ENCODE peak calls at places on chromosomes 2 and 18, in six cellular contexts. One of them, this sample, is unnamed.

GRCh38 chr2:209579236-209579749 is 155.4 kb downstream of the MAP2 start:
- DNase-seq in endothelial cell: peak; percentile 10
- DNase-seq in stomach: no peak
- DNase-seq in omental fat pad: no peak
- DNase-seq in A549: no peak
- DNase-seq in AG09309: no peak
- DNase-seq in this sample: no peak

GRCh38 chr2:41194235-41194634 is 742.3 kb upstream of the SLC8A1 start:
- DNase-seq in endothelial cell: no peak
- DNase-seq in stomach: peak; percentile 25
- DNase-seq in omental fat pad: no peak
- DNase-seq in A549: no peak
- DNase-seq in AG09309: no peak
- DNase-seq in this sample: no peak

GRCh38 chr2:85750509-85751299 is 3.1 kb upstream of the ATOH8 start:
- DNase-seq in endothelial cell: peak; percentile 79
- DNase-seq in stomach: peak; percentile 81
- DNase-seq in omental fat pad: no peak
- DNase-seq in A549: peak; percentile 87
- DNase-seq in AG09309: no peak
- DNase-seq in this sample: no peak

GRCh38 chr2:230939691-230940475 is 14.8 kb upstream of the GPR55 start:
- DNase-seq in endothelial cell: no peak
- DNase-seq in stomach: peak; percentile 14
- DNase-seq in omental fat pad: no peak
- DNase-seq in A549: no peak
- DNase-seq in AG09309: no peak
- DNase-seq in this sample: no peak

GRCh38 chr18:42586603-42587002 is 528.9 kb downstream of the RIT2 start:
- DNase-seq in endothelial cell: no peak
- DNase-seq in stomach: no peak
- DNase-seq in omental fat pad: no peak
- DNase-seq in A549: no peak
- DNase-seq in AG09309: no peak
- DNase-seq in this sample: no peak

GRCh38 chr2:57899898-57900297 is 146.7 kb upstream of the VRK2 start:
- DNase-seq in endothelial cell: no peak
- DNase-seq in stomach: no peak
- DNase-seq in omental fat pad: no peak
- DNase-seq in A549: no peak
- DNase-seq in AG09309: no peak
- DNase-seq in this sample: no peak

GRCh38 chr2:233178994-233179847 is 72.3 kb upstream of the ATG16L1 start:
- DNase-seq in endothelial cell: no peak
- DNase-seq in stomach: no peak
- DNase-seq in omental fat pad: no peak
- DNase-seq in A549: no peak
- DNase-seq in AG09309: no peak
- DNase-seq in this sample: no peak

GRCh38 chr2:170822292-170822884 is 5.7 kb downstream of the GAD1 start:
- DNase-seq in endothelial cell: peak; percentile 57
- DNase-seq in stomach: no peak
- DNase-seq in omental fat pad: no peak
- DNase-seq in A549: no peak
- DNase-seq in AG09309: no peak
- DNase-seq in this sample: no peak

GRCh38 chr18:32372381-32373061 is 98.2 kb downstream of the GAREM1 start:
- DNase-seq in endothelial cell: no peak
- DNase-seq in stomach: peak; percentile 81
- DNase-seq in omental fat pad: no peak
- DNase-seq in A549: peak; percentile 8
- DNase-seq in AG09309: no peak
- DNase-seq in this sample: no peak

GRCh38 chr2:655626-656025 is 21.6 kb downstream of the TMEM18 start:
- DNase-seq in endothelial cell: no peak
- DNase-seq in stomach: no peak
- DNase-seq in omental fat pad: no peak
- DNase-seq in A549: no peak
- DNase-seq in AG09309: no peak
- DNase-seq in this sample: no peak

GRCh38 chr2:169768262-169768995 is 30.2 kb upstream of the SSB start:
- DNase-seq in endothelial cell: no peak
- DNase-seq in stomach: no peak
- DNase-seq in omental fat pad: no peak
- DNase-seq in A549: no peak
- DNase-seq in AG09309: no peak
- DNase-seq in this sample: no peak

GRCh38 chr2:10424916-10425505 is 23.1 kb downstream of the ODC1 start:
- DNase-seq in endothelial cell: no peak
- DNase-seq in stomach: no peak
- DNase-seq in omental fat pad: no peak
- DNase-seq in A549: no peak
- DNase-seq in AG09309: no peak
- DNase-seq in this sample: no peak

GRCh38 chr2:62485780-62486765 is 19.9 kb downstream of the TMEM17 start:
- DNase-seq in endothelial cell: no peak
- DNase-seq in stomach: no peak
- DNase-seq in omental fat pad: no peak
- DNase-seq in A549: no peak
- DNase-seq in AG09309: no peak
- DNase-seq in this sample: no peak

GRCh38 chr2:101173707-101174295 is 22.6 kb upstream of the TBC1D8 start:
- DNase-seq in endothelial cell: no peak
- DNase-seq in stomach: no peak
- DNase-seq in omental fat pad: no peak
- DNase-seq in A549: no peak
- DNase-seq in AG09309: no peak
- DNase-seq in this sample: no peak

GRCh38 chr2:111664451-111664850 is 219.5 kb downstream of the ANAPC1 start:
- DNase-seq in endothelial cell: no peak
- DNase-seq in stomach: no peak
- DNase-seq in omental fat pad: no peak
- DNase-seq in A549: no peak
- DNase-seq in AG09309: no peak
- DNase-seq in this sample: no peak

GRCh38 chr18:74951165-74951760 is 257.7 kb downstream of the PTGR3 start:
- DNase-seq in endothelial cell: no peak
- DNase-seq in stomach: peak; percentile 81
- DNase-seq in omental fat pad: no peak
- DNase-seq in A549: peak; percentile 9
- DNase-seq in AG09309: peak; percentile 59
- DNase-seq in this sample: peak; percentile 91

GRCh38 chr2:235968616-235969324 is 199.4 kb downstream of the GBX2 start:
- DNase-seq in endothelial cell: no peak
- DNase-seq in stomach: no peak
- DNase-seq in omental fat pad: no peak
- DNase-seq in A549: no peak
- DNase-seq in AG09309: no peak
- DNase-seq in this sample: no peak

GRCh38 chr2:217398860-217399259 is 539.0 kb upstream of the TNP1 start:
- DNase-seq in endothelial cell: peak; percentile 31
- DNase-seq in stomach: no peak
- DNase-seq in omental fat pad: no peak
- DNase-seq in A549: no peak
- DNase-seq in AG09309: no peak
- DNase-seq in this sample: no peak

GRCh38 chr2:12918841-12919445 is 202.2 kb downstream of the TRIB2 start:
- DNase-seq in endothelial cell: no peak
- DNase-seq in stomach: peak; percentile 41
- DNase-seq in omental fat pad: peak; percentile 26
- DNase-seq in A549: no peak
- DNase-seq in AG09309: peak; percentile 98
- DNase-seq in this sample: no peak

GRCh38 chr2:226799976-226800940 is 638 bp upstream of the IRS1 start:
- DNase-seq in endothelial cell: no peak
- DNase-seq in stomach: peak; percentile 32
- DNase-seq in omental fat pad: no peak
- DNase-seq in A549: no peak
- DNase-seq in AG09309: no peak
- DNase-seq in this sample: no peak
- TF ChIP-seq CTCF in endothelial cell: peak; percentile 5
- TF ChIP-seq CTCF in stomach: no peak
- TF ChIP-seq CTCF in omental fat pad: no peak
- TF ChIP-seq CTCF in A549: no peak
- TF ChIP-seq CTCF in AG09309: no peak
- TF ChIP-seq CTCF in this sample: peak; percentile 72

DNA sequence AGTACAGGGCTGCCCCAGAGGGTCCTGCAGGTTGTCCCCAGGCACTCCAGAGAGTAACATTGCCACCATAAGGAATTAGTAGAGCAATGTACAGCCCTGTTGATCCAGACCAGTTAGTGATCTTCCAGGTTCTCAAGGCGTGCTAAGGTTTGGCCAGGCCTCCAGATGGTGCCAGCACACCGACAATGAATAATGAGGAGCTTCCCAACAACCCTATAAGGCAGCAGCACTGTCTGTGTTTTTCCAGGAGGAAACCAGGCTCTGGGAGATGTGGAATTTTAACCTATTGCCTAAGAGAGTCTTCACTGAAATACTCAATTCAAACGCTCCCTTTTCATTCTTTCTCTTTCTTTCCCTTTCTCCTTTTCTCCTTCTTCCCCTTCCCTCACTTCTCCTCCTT is 122.1 kb downstream of the MGAT5 start:
- DNase-seq in endothelial cell: no peak
- DNase-seq in stomach: no peak
- DNase-seq in omental fat pad: no peak
- DNase-seq in A549: no peak
- DNase-seq in AG09309: peak; percentile 52
- DNase-seq in this sample: no peak
- TF ChIP-seq CTCF in endothelial cell: no peak
- TF ChIP-seq CTCF in stomach: no peak
- TF ChIP-seq CTCF in omental fat pad: no peak
- TF ChIP-seq CTCF in A549: no peak
- TF ChIP-seq CTCF in AG09309: peak; percentile 49
- TF ChIP-seq CTCF in this sample: peak; percentile 24

GRCh38 chr18:65458871-65459270 is 291.9 kb upstream of the CDH7 start:
- DNase-seq in endothelial cell: no peak
- DNase-seq in stomach: no peak
- DNase-seq in omental fat pad: no peak
- DNase-seq in A549: no peak
- DNase-seq in AG09309: no peak
- DNase-seq in this sample: no peak

DNA sequence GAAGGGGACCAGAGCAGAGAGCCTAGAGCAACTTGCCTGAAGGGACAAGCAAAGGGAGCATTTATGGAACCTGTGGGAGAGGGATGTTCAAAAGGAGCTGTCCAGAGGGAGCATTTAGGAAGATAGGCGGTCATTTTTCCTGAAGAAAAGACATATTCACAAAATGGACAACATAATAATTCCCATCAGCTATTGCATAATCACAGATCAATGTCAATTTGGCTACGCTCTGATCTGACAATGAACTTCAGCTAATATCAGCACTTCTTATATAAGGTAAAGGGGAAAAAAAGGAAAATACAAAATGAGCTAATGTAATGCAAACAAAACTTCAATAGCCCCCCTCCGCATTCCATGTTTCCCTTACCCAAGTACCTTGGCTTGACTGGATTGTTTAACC is 291.1 kb upstream of the CDH7 start:
- DNase-seq in endothelial cell: no peak
- DNase-seq in stomach: no peak
- DNase-seq in omental fat pad: no peak
- DNase-seq in A549: no peak
- DNase-seq in AG09309: no peak
- DNase-seq in this sample: no peak
- TF ChIP-seq CTCF in endothelial cell: no peak
- TF ChIP-seq CTCF in stomach: no peak
- TF ChIP-seq CTCF in omental fat pad: no peak
- TF ChIP-seq CTCF in A549: no peak
- TF ChIP-seq CTCF in AG09309: no peak
- TF ChIP-seq CTCF in this sample: no peak

GRCh38 chr2:150485114-150485870 is 2.2 kb downstream of the RND3 start:
- DNase-seq in endothelial cell: peak; percentile 67
- DNase-seq in stomach: peak; percentile 89
- DNase-seq in omental fat pad: peak; percentile 42
- DNase-seq in A549: peak; percentile 41
- DNase-seq in AG09309: no peak
- DNase-seq in this sample: no peak
- TF ChIP-seq CTCF in endothelial cell: no peak
- TF ChIP-seq CTCF in stomach: no peak
- TF ChIP-seq CTCF in omental fat pad: no peak
- TF ChIP-seq CTCF in A549: peak; percentile 18
- TF ChIP-seq CTCF in AG09309: peak; percentile 9
- TF ChIP-seq CTCF in this sample: peak; percentile 37

GRCh38 chr2:60515751-60516226 is 37.7 kb downstream of the BCL11A start:
- DNase-seq in endothelial cell: no peak
- DNase-seq in stomach: no peak
- DNase-seq in omental fat pad: no peak
- DNase-seq in A549: no peak
- DNase-seq in AG09309: peak; percentile 73
- DNase-seq in this sample: no peak
- TF ChIP-seq CTCF in endothelial cell: no peak
- TF ChIP-seq CTCF in stomach: no peak
- TF ChIP-seq CTCF in omental fat pad: no peak
- TF ChIP-seq CTCF in A549: no peak
- TF ChIP-seq CTCF in AG09309: peak; percentile 48
- TF ChIP-seq CTCF in this sample: no peak

DNA sequence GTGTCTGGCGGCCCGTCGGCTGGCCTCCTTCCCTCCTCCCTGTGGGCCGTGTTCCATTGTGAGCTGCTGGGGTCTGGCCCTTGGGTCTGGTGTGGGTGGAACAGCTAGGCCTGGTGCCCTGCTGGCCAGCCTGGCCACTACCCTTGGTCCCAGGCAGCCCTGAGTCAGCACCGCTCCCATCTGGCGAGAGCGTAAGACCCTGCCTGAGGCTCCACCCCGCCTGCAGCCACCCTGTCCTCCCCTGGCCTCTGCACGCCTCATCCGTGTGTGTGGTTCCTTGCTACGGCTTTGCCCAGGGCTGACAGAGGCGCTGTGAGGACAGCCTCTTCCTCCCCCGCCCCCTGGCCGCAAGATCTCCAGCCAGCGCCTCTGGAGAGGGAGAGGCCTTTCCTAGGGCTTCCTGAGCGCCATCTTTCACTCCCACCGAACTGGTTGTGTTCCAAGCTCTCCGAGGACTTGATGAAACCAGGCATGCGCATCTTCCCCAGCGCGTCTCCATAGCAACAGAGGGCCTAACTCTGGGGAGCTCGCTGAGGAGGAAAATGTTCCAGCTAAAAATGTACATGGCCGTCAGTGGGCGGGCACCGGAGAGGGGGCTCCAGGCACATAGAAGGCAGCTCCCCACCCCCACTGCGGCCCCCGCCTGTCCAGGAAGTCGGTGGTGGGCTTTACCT is 83.0 kb downstream of the STPG4 start:
- DNase-seq in endothelial cell: no peak
- DNase-seq in stomach: no peak
- DNase-seq in omental fat pad: peak; percentile 51
- DNase-seq in A549: no peak
- DNase-seq in AG09309: peak; percentile 97
- DNase-seq in this sample: no peak
- TF ChIP-seq CTCF in endothelial cell: no peak
- TF ChIP-seq CTCF in stomach: no peak
- TF ChIP-seq CTCF in omental fat pad: peak; percentile 18
- TF ChIP-seq CTCF in A549: no peak
- TF ChIP-seq CTCF in AG09309: peak; percentile 50
- TF ChIP-seq CTCF in this sample: no peak